ENCODE peak calls at places on chromosomes 5 and 9, in ten cellular contexts. One of them, this sample, is unnamed.

GRCh38 chr5:7244977-7245376 is 151.0 kb upstream of the ADCY2 start:
- DNase-seq in activated T-cell treated with anti-CD3 and anti-CD28 coated beads for 1 hour: no peak
- DNase-seq in germinal center: no peak
- DNase-seq in GM23248: no peak
- DNase-seq in SK-N-DZ: no peak
- DNase-seq in H7: no peak
- DNase-seq in effector memory CD4-positive, alpha-beta T cell: no peak
- DNase-seq in Ammon's horn: no peak
- DNase-seq in activated effector memory CD4-positive, alpha-beta T cell treated with Interleukin-2 at 50 U/mL for 16 hours: no peak
- DNase-seq in lower lobe of right lung: no peak
- DNase-seq in this sample: no peak

GRCh38 chr5:142716963-142717362 is 31.1 kb upstream of the FGF1 start:
- DNase-seq in GM23248: peak
- DNase-seq in germinal center: peak
- DNase-seq in activated effector memory CD4-positive, alpha-beta T cell treated with Interleukin-2 at 50 U/mL for 16 hours: peak
- DNase-seq in SK-N-DZ: peak
- DNase-seq in effector memory CD4-positive, alpha-beta T cell: no peak
- DNase-seq in lower lobe of right lung: no peak
- DNase-seq in activated T-cell treated with anti-CD3 and anti-CD28 coated beads for 1 hour: no peak
- DNase-seq in Ammon's horn: peak
- DNase-seq in H7: peak
- DNase-seq in this sample: no peak

GRCh38 chr9:108831496-108832178 is 24.1 kb downstream of the ACTL7B start:
- DNase-seq in Ammon's horn: no peak
- DNase-seq in activated effector memory CD4-positive, alpha-beta T cell treated with Interleukin-2 at 50 U/mL for 16 hours: no peak
- DNase-seq in germinal center: no peak
- DNase-seq in GM23248: no peak
- DNase-seq in activated T-cell treated with anti-CD3 and anti-CD28 coated beads for 1 hour: no peak
- DNase-seq in lower lobe of right lung: no peak
- DNase-seq in effector memory CD4-positive, alpha-beta T cell: no peak
- DNase-seq in H7: no peak
- DNase-seq in SK-N-DZ: no peak
- DNase-seq in this sample: no peak

GRCh38 chr9:70421272-70422180 is 7.1 kb upstream of the KLF9 start:
- DNase-seq in GM23248: peak
- DNase-seq in Ammon's horn: peak
- DNase-seq in activated effector memory CD4-positive, alpha-beta T cell treated with Interleukin-2 at 50 U/mL for 16 hours: no peak
- DNase-seq in activated T-cell treated with anti-CD3 and anti-CD28 coated beads for 1 hour: no peak
- DNase-seq in lower lobe of right lung: no peak
- DNase-seq in germinal center: peak
- DNase-seq in effector memory CD4-positive, alpha-beta T cell: no peak
- DNase-seq in SK-N-DZ: no peak
- DNase-seq in H7: peak
- DNase-seq in this sample: no peak

GRCh38 chr9:8208465-8208864 is 408.9 kb upstream of the DMAC1 start:
- DNase-seq in GM23248: no peak
- DNase-seq in activated T-cell treated with anti-CD3 and anti-CD28 coated beads for 1 hour: no peak
- DNase-seq in activated effector memory CD4-positive, alpha-beta T cell treated with Interleukin-2 at 50 U/mL for 16 hours: no peak
- DNase-seq in germinal center: no peak
- DNase-seq in lower lobe of right lung: no peak
- DNase-seq in effector memory CD4-positive, alpha-beta T cell: no peak
- DNase-seq in SK-N-DZ: no peak
- DNase-seq in H7: no peak
- DNase-seq in Ammon's horn: no peak
- DNase-seq in this sample: no peak

GRCh38 chr9:127979333-127980055 is 1.3 kb downstream of the EEIG1 start:
- DNase-seq in Ammon's horn: peak
- DNase-seq in H7: peak
- DNase-seq in lower lobe of right lung: no peak
- DNase-seq in effector memory CD4-positive, alpha-beta T cell: no peak
- DNase-seq in activated effector memory CD4-positive, alpha-beta T cell treated with Interleukin-2 at 50 U/mL for 16 hours: no peak
- DNase-seq in germinal center: peak
- DNase-seq in SK-N-DZ: no peak
- DNase-seq in GM23248: peak
- DNase-seq in activated T-cell treated with anti-CD3 and anti-CD28 coated beads for 1 hour: no peak
- DNase-seq in this sample: no peak

GRCh38 chr9:86282979-86283535 is 719 bp upstream of the ISCA1 start:
- DNase-seq in Ammon's horn: peak
- DNase-seq in lower lobe of right lung: no peak
- DNase-seq in effector memory CD4-positive, alpha-beta T cell: peak
- DNase-seq in activated effector memory CD4-positive, alpha-beta T cell treated with Interleukin-2 at 50 U/mL for 16 hours: no peak
- DNase-seq in activated T-cell treated with anti-CD3 and anti-CD28 coated beads for 1 hour: no peak
- DNase-seq in GM23248: peak
- DNase-seq in H7: peak
- DNase-seq in germinal center: no peak
- DNase-seq in SK-N-DZ: no peak
- DNase-seq in this sample: no peak

GRCh38 chr9:129688285-129689043 is 23.0 kb downstream of the PRRX2 start:
- DNase-seq in germinal center: no peak
- DNase-seq in effector memory CD4-positive, alpha-beta T cell: no peak
- DNase-seq in Ammon's horn: no peak
- DNase-seq in lower lobe of right lung: no peak
- DNase-seq in H7: no peak
- DNase-seq in activated T-cell treated with anti-CD3 and anti-CD28 coated beads for 1 hour: no peak
- DNase-seq in GM23248: no peak
- DNase-seq in activated effector memory CD4-positive, alpha-beta T cell treated with Interleukin-2 at 50 U/mL for 16 hours: no peak
- DNase-seq in SK-N-DZ: no peak
- DNase-seq in this sample: no peak

GRCh38 chr5:38039091-38039490 is 199.2 kb upstream of the GDNF start:
- DNase-seq in Ammon's horn: no peak
- DNase-seq in activated T-cell treated with anti-CD3 and anti-CD28 coated beads for 1 hour: no peak
- DNase-seq in effector memory CD4-positive, alpha-beta T cell: no peak
- DNase-seq in germinal center: no peak
- DNase-seq in H7: no peak
- DNase-seq in activated effector memory CD4-positive, alpha-beta T cell treated with Interleukin-2 at 50 U/mL for 16 hours: no peak
- DNase-seq in lower lobe of right lung: no peak
- DNase-seq in SK-N-DZ: no peak
- DNase-seq in GM23248: no peak
- DNase-seq in this sample: no peak

GRCh38 chr9:112945620-112946208 is 55.0 kb upstream of the SLC46A2 start:
- DNase-seq in Ammon's horn: no peak
- DNase-seq in SK-N-DZ: no peak
- DNase-seq in lower lobe of right lung: no peak
- DNase-seq in activated T-cell treated with anti-CD3 and anti-CD28 coated beads for 1 hour: no peak
- DNase-seq in effector memory CD4-positive, alpha-beta T cell: no peak
- DNase-seq in germinal center: peak
- DNase-seq in H7: peak
- DNase-seq in GM23248: no peak
- DNase-seq in activated effector memory CD4-positive, alpha-beta T cell treated with Interleukin-2 at 50 U/mL for 16 hours: no peak
- DNase-seq in this sample: no peak

GRCh38 chr5:103435136-103435914 is 127.3 kb downstream of the NUDT12 start:
- DNase-seq in activated effector memory CD4-positive, alpha-beta T cell treated with Interleukin-2 at 50 U/mL for 16 hours: no peak
- DNase-seq in Ammon's horn: no peak
- DNase-seq in H7: no peak
- DNase-seq in lower lobe of right lung: no peak
- DNase-seq in GM23248: no peak
- DNase-seq in activated T-cell treated with anti-CD3 and anti-CD28 coated beads for 1 hour: no peak
- DNase-seq in SK-N-DZ: peak
- DNase-seq in germinal center: no peak
- DNase-seq in effector memory CD4-positive, alpha-beta T cell: no peak
- DNase-seq in this sample: no peak

GRCh38 chr9:73023025-73023541 is 70.2 kb upstream of the ALDH1A1 start:
- DNase-seq in effector memory CD4-positive, alpha-beta T cell: peak
- DNase-seq in germinal center: peak
- DNase-seq in SK-N-DZ: peak
- DNase-seq in H7: peak
- DNase-seq in GM23248: peak
- DNase-seq in lower lobe of right lung: no peak
- DNase-seq in activated effector memory CD4-positive, alpha-beta T cell treated with Interleukin-2 at 50 U/mL for 16 hours: no peak
- DNase-seq in activated T-cell treated with anti-CD3 and anti-CD28 coated beads for 1 hour: peak
- DNase-seq in Ammon's horn: peak
- DNase-seq in this sample: peak

GRCh38 chr5:150632305-150633160 is 7.9 kb upstream of the SYNPO start:
- DNase-seq in lower lobe of right lung: no peak
- DNase-seq in GM23248: peak
- DNase-seq in activated T-cell treated with anti-CD3 and anti-CD28 coated beads for 1 hour: no peak
- DNase-seq in germinal center: no peak
- DNase-seq in H7: no peak
- DNase-seq in SK-N-DZ: no peak
- DNase-seq in Ammon's horn: no peak
- DNase-seq in effector memory CD4-positive, alpha-beta T cell: no peak
- DNase-seq in activated effector memory CD4-positive, alpha-beta T cell treated with Interleukin-2 at 50 U/mL for 16 hours: no peak
- DNase-seq in this sample: no peak

GRCh38 chr9:26605367-26605766 is 287.2 kb downstream of the CAAP1 start:
- DNase-seq in activated effector memory CD4-positive, alpha-beta T cell treated with Interleukin-2 at 50 U/mL for 16 hours: no peak
- DNase-seq in lower lobe of right lung: peak
- DNase-seq in H7: no peak
- DNase-seq in activated T-cell treated with anti-CD3 and anti-CD28 coated beads for 1 hour: no peak
- DNase-seq in effector memory CD4-positive, alpha-beta T cell: no peak
- DNase-seq in germinal center: no peak
- DNase-seq in SK-N-DZ: no peak
- DNase-seq in GM23248: no peak
- DNase-seq in Ammon's horn: no peak
- DNase-seq in this sample: peak

GRCh38 chr5:125348221-125348692 is 601.8 kb upstream of the ZNF608 start:
- DNase-seq in activated effector memory CD4-positive, alpha-beta T cell treated with Interleukin-2 at 50 U/mL for 16 hours: no peak
- DNase-seq in effector memory CD4-positive, alpha-beta T cell: no peak
- DNase-seq in activated T-cell treated with anti-CD3 and anti-CD28 coated beads for 1 hour: no peak
- DNase-seq in GM23248: peak
- DNase-seq in H7: peak
- DNase-seq in lower lobe of right lung: no peak
- DNase-seq in germinal center: no peak
- DNase-seq in Ammon's horn: peak
- DNase-seq in SK-N-DZ: no peak
- DNase-seq in this sample: no peak

GRCh38 chr5:40442346-40442745 is 237.4 kb upstream of the PTGER4 start:
- DNase-seq in Ammon's horn: no peak
- DNase-seq in GM23248: peak
- DNase-seq in lower lobe of right lung: no peak
- DNase-seq in SK-N-DZ: no peak
- DNase-seq in activated T-cell treated with anti-CD3 and anti-CD28 coated beads for 1 hour: no peak
- DNase-seq in germinal center: no peak
- DNase-seq in H7: no peak
- DNase-seq in activated effector memory CD4-positive, alpha-beta T cell treated with Interleukin-2 at 50 U/mL for 16 hours: no peak
- DNase-seq in effector memory CD4-positive, alpha-beta T cell: no peak
- DNase-seq in this sample: no peak

GRCh38 chr5:169416583-169417196 is 115.8 kb upstream of the SLIT3 start:
- DNase-seq in germinal center: peak
- DNase-seq in SK-N-DZ: peak
- DNase-seq in Ammon's horn: no peak
- DNase-seq in GM23248: peak
- DNase-seq in effector memory CD4-positive, alpha-beta T cell: no peak
- DNase-seq in activated T-cell treated with anti-CD3 and anti-CD28 coated beads for 1 hour: no peak
- DNase-seq in activated effector memory CD4-positive, alpha-beta T cell treated with Interleukin-2 at 50 U/mL for 16 hours: no peak
- DNase-seq in H7: no peak
- DNase-seq in lower lobe of right lung: no peak
- DNase-seq in this sample: peak

GRCh38 chr9:98909935-98910334 is 33.8 kb upstream of the COL15A1 start:
- DNase-seq in lower lobe of right lung: no peak
- DNase-seq in activated effector memory CD4-positive, alpha-beta T cell treated with Interleukin-2 at 50 U/mL for 16 hours: no peak
- DNase-seq in Ammon's horn: no peak
- DNase-seq in GM23248: no peak
- DNase-seq in SK-N-DZ: no peak
- DNase-seq in effector memory CD4-positive, alpha-beta T cell: no peak
- DNase-seq in germinal center: no peak
- DNase-seq in activated T-cell treated with anti-CD3 and anti-CD28 coated beads for 1 hour: no peak
- DNase-seq in H7: no peak
- DNase-seq in this sample: no peak

GRCh38 chr9:94875300-94876063 is 149.0 kb downstream of the AOPEP start:
- DNase-seq in effector memory CD4-positive, alpha-beta T cell: no peak
- DNase-seq in SK-N-DZ: no peak
- DNase-seq in activated effector memory CD4-positive, alpha-beta T cell treated with Interleukin-2 at 50 U/mL for 16 hours: no peak
- DNase-seq in germinal center: no peak
- DNase-seq in GM23248: no peak
- DNase-seq in lower lobe of right lung: no peak
- DNase-seq in Ammon's horn: no peak
- DNase-seq in H7: no peak
- DNase-seq in activated T-cell treated with anti-CD3 and anti-CD28 coated beads for 1 hour: no peak
- DNase-seq in this sample: no peak

GRCh38 chr5:158727108-158727507 is 372.6 kb downstream of the EBF1 start:
- DNase-seq in lower lobe of right lung: no peak
- DNase-seq in SK-N-DZ: no peak
- DNase-seq in activated T-cell treated with anti-CD3 and anti-CD28 coated beads for 1 hour: no peak
- DNase-seq in GM23248: no peak
- DNase-seq in activated effector memory CD4-positive, alpha-beta T cell treated with Interleukin-2 at 50 U/mL for 16 hours: no peak
- DNase-seq in Ammon's horn: no peak
- DNase-seq in germinal center: no peak
- DNase-seq in H7: no peak
- DNase-seq in effector memory CD4-positive, alpha-beta T cell: no peak
- DNase-seq in this sample: no peak

GRCh38 chr9:134648701-134649525 is 7.3 kb downstream of the COL5A1 start:
- DNase-seq in SK-N-DZ: no peak
- DNase-seq in H7: no peak
- DNase-seq in activated T-cell treated with anti-CD3 and anti-CD28 coated beads for 1 hour: no peak
- DNase-seq in germinal center: no peak
- DNase-seq in GM23248: peak
- DNase-seq in effector memory CD4-positive, alpha-beta T cell: no peak
- DNase-seq in Ammon's horn: no peak
- DNase-seq in lower lobe of right lung: no peak
- DNase-seq in activated effector memory CD4-positive, alpha-beta T cell treated with Interleukin-2 at 50 U/mL for 16 hours: no peak
- DNase-seq in this sample: peak

GRCh38 chr5:168528521-168529360 is at the start of gene FBLL1:
- DNase-seq in SK-N-DZ: peak
- DNase-seq in germinal center: peak
- DNase-seq in Ammon's horn: peak
- DNase-seq in activated T-cell treated with anti-CD3 and anti-CD28 coated beads for 1 hour: peak
- DNase-seq in H7: peak
- DNase-seq in lower lobe of right lung: no peak
- DNase-seq in activated effector memory CD4-positive, alpha-beta T cell treated with Interleukin-2 at 50 U/mL for 16 hours: no peak
- DNase-seq in effector memory CD4-positive, alpha-beta T cell: no peak
- DNase-seq in GM23248: peak
- DNase-seq in this sample: no peak

GRCh38 chr9:103586721-103587120 is 507.4 kb upstream of the SMC2 start:
- DNase-seq in effector memory CD4-positive, alpha-beta T cell: no peak
- DNase-seq in H7: no peak
- DNase-seq in activated T-cell treated with anti-CD3 and anti-CD28 coated beads for 1 hour: no peak
- DNase-seq in germinal center: no peak
- DNase-seq in Ammon's horn: no peak
- DNase-seq in GM23248: no peak
- DNase-seq in lower lobe of right lung: no peak
- DNase-seq in SK-N-DZ: no peak
- DNase-seq in activated effector memory CD4-positive, alpha-beta T cell treated with Interleukin-2 at 50 U/mL for 16 hours: no peak
- DNase-seq in this sample: peak

GRCh38 chr9:15834541-15834940 is 281.7 kb downstream of the CCDC171 start:
- DNase-seq in effector memory CD4-positive, alpha-beta T cell: no peak
- DNase-seq in activated effector memory CD4-positive, alpha-beta T cell treated with Interleukin-2 at 50 U/mL for 16 hours: no peak
- DNase-seq in activated T-cell treated with anti-CD3 and anti-CD28 coated beads for 1 hour: no peak
- DNase-seq in lower lobe of right lung: no peak
- DNase-seq in GM23248: no peak
- DNase-seq in SK-N-DZ: no peak
- DNase-seq in H7: no peak
- DNase-seq in germinal center: no peak
- DNase-seq in Ammon's horn: no peak
- DNase-seq in this sample: no peak

GRCh38 chr9:75912951-75913350 is 22.5 kb downstream of the PCSK5 start:
- DNase-seq in lower lobe of right lung: no peak
- DNase-seq in H7: no peak
- DNase-seq in GM23248: no peak
- DNase-seq in Ammon's horn: no peak
- DNase-seq in activated effector memory CD4-positive, alpha-beta T cell treated with Interleukin-2 at 50 U/mL for 16 hours: no peak
- DNase-seq in activated T-cell treated with anti-CD3 and anti-CD28 coated beads for 1 hour: no peak
- DNase-seq in SK-N-DZ: no peak
- DNase-seq in effector memory CD4-positive, alpha-beta T cell: no peak
- DNase-seq in germinal center: no peak
- DNase-seq in this sample: no peak

GRCh38 chr5:96476654-96477053 is 43.6 kb upstream of the PCSK1 start:
- DNase-seq in Ammon's horn: no peak
- DNase-seq in activated effector memory CD4-positive, alpha-beta T cell treated with Interleukin-2 at 50 U/mL for 16 hours: no peak
- DNase-seq in effector memory CD4-positive, alpha-beta T cell: no peak
- DNase-seq in lower lobe of right lung: no peak
- DNase-seq in H7: no peak
- DNase-seq in activated T-cell treated with anti-CD3 and anti-CD28 coated beads for 1 hour: no peak
- DNase-seq in germinal center: no peak
- DNase-seq in GM23248: peak
- DNase-seq in SK-N-DZ: no peak
- DNase-seq in this sample: no peak

GRCh38 chr9:121562261-121562780 is 62.7 kb upstream of the GGTA1 start:
- DNase-seq in H7: no peak
- DNase-seq in Ammon's horn: no peak
- DNase-seq in effector memory CD4-positive, alpha-beta T cell: no peak
- DNase-seq in activated effector memory CD4-positive, alpha-beta T cell treated with Interleukin-2 at 50 U/mL for 16 hours: no peak
- DNase-seq in germinal center: no peak
- DNase-seq in GM23248: no peak
- DNase-seq in SK-N-DZ: no peak
- DNase-seq in lower lobe of right lung: no peak
- DNase-seq in activated T-cell treated with anti-CD3 and anti-CD28 coated beads for 1 hour: no peak
- DNase-seq in this sample: no peak

GRCh38 chr5:88691945-88692868 is 190.8 kb downstream of the MEF2C start:
- DNase-seq in H7: peak
- DNase-seq in effector memory CD4-positive, alpha-beta T cell: no peak
- DNase-seq in GM23248: peak
- DNase-seq in SK-N-DZ: no peak
- DNase-seq in lower lobe of right lung: no peak
- DNase-seq in activated effector memory CD4-positive, alpha-beta T cell treated with Interleukin-2 at 50 U/mL for 16 hours: no peak
- DNase-seq in germinal center: no peak
- DNase-seq in activated T-cell treated with anti-CD3 and anti-CD28 coated beads for 1 hour: no peak
- DNase-seq in Ammon's horn: peak
- DNase-seq in this sample: peak